ENCODE peak calls at places on chromosome 4, in six cellular contexts. V, M, D, R, N and I are unnamed samples.

GRCh38 chr4:154743683-154744340 is at the start of gene LRAT:
- DNase-seq in M (peak), V (peak), R (no peak), N (peak), D (peak), I (peak)

GRCh38 chr4:147799986-147800555 is 68.2 kb downstream of the ARHGAP10 start:
- DNase-seq in M (no peak), D (no peak), R (no peak), N (no peak), V (no peak), I (no peak)

GRCh38 chr4:174828845-174829701 is at the start of gene GLRA3:
- DNase-seq in N (peak), D (no peak), V (peak), R (no peak), M (peak), I (peak)

GRCh38 chr4:8558080-8558960 is 21.9 kb upstream of the GPR78 start:
- DNase-seq in M (no peak), N (no peak), V (no peak), D (no peak), R (no peak), I (peak)

GRCh38 chr4:185780472-185780871 is 31.5 kb downstream of the SORBS2 start:
- DNase-seq in R (no peak), D (no peak), N (no peak), V (no peak), M (no peak), I (no peak)

GRCh38 chr4:11507920-11508319 is 79.2 kb upstream of the HS3ST1 start:
- DNase-seq in R (no peak), V (no peak), D (no peak), M (no peak), N (no peak), I (peak)

GRCh38 chr4:34037280-34037679 is 2207.0 kb downstream of the ARAP2 start:
- DNase-seq in N (no peak), M (no peak), R (no peak), D (no peak), V (no peak), I (no peak)

GRCh38 chr4:39256436-39256835 is 74.1 kb downstream of the WDR19 start:
- DNase-seq in R (no peak), M (no peak), V (no peak), N (no peak), D (no peak), I (peak)

DNA sequence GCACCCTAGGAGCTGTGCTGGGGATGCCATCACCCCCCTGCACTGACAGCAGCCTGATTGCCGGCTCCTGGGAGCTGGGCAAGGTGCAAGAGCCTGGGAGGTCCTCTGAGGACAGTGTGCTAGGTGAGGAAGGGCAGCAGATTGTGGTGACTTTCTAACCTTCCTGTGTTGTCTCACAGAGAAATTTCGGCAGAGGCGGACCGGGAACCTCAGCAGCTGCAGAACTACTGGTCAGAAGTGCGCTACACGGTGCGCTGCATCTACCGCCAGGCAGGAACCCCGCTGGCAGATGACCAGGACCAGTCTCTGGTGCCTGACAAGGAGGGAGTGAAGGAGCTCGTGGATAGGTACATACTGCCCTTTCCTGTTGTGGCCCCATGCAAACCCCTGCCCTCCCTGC is 89.8 kb downstream of the FAM193A start:
- DNase-seq in M (no peak), N (no peak), D (no peak), V (no peak), R (no peak), I (no peak)
- TF ChIP-seq CTCF in M (no peak), N (no peak), D (no peak), V (no peak), R (no peak), I (no peak)

GRCh38 chr4:170198742-170199141 is 109.0 kb upstream of the AADAT start:
- DNase-seq in N (no peak), R (no peak), D (peak), M (no peak), V (peak), I (peak)
- TF ChIP-seq CTCF in N (no peak), R (no peak), D (peak), M (peak), V (no peak), I (peak)

DNA sequence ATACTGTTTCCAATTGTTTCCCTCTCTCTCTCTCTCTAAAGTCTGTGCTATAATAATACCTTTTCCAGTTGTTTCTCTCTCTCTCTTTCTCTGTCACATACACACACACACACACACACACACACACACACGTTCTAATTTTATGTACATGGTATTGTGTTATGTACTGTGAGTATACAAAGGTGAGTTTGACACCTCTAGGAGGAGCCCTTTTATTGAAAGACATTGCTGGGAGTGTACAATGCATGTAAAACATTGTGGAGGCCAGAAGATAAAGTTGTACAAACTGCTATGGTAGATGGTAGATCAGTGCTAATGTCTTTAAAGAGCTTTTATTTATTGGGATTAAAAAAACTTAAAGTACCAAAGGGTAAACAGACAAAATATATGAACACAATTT is 53.6 kb downstream of the BLTP1 start:
- DNase-seq in D (no peak), M (no peak), V (no peak), N (no peak), R (no peak), I (peak)
- TF ChIP-seq CTCF in D (peak), M (peak), V (no peak), N (no peak), R (no peak), I (peak)

GRCh38 chr4:66688674-66689073 is 856.6 kb downstream of the CENPC start:
- DNase-seq in V (peak), N (no peak), M (peak), R (no peak), D (no peak), I (peak)
- TF ChIP-seq CTCF in V (no peak), N (no peak), M (peak), R (no peak), D (no peak), I (peak)

GRCh38 chr4:143396695-143397094 is 60.0 kb downstream of the GAB1 start:
- DNase-seq in M (no peak), V (no peak), D (no peak), N (no peak), R (no peak), I (no peak)
- TF ChIP-seq CTCF in M (no peak), V (peak), D (peak), N (no peak), R (no peak), I (no peak)

GRCh38 chr4:1031346-1031745 is 19.9 kb downstream of the FGFRL1 start:
- DNase-seq in R (no peak), N (no peak), D (no peak), M (no peak), V (no peak), I (no peak)

GRCh38 chr4:1033840-1034551 is 22.6 kb downstream of the FGFRL1 start:
- DNase-seq in D (no peak), V (peak), N (no peak), R (no peak), M (no peak), I (no peak)

GRCh38 chr4:1032861-1033260 is 21.4 kb downstream of the FGFRL1 start:
- DNase-seq in M (no peak), D (no peak), R (no peak), V (no peak), N (no peak), I (no peak)

GRCh38 chr4:1030559-1030958 is 19.1 kb downstream of the FGFRL1 start:
- DNase-seq in N (no peak), R (no peak), V (no peak), D (no peak), M (no peak), I (no peak)

DNA sequence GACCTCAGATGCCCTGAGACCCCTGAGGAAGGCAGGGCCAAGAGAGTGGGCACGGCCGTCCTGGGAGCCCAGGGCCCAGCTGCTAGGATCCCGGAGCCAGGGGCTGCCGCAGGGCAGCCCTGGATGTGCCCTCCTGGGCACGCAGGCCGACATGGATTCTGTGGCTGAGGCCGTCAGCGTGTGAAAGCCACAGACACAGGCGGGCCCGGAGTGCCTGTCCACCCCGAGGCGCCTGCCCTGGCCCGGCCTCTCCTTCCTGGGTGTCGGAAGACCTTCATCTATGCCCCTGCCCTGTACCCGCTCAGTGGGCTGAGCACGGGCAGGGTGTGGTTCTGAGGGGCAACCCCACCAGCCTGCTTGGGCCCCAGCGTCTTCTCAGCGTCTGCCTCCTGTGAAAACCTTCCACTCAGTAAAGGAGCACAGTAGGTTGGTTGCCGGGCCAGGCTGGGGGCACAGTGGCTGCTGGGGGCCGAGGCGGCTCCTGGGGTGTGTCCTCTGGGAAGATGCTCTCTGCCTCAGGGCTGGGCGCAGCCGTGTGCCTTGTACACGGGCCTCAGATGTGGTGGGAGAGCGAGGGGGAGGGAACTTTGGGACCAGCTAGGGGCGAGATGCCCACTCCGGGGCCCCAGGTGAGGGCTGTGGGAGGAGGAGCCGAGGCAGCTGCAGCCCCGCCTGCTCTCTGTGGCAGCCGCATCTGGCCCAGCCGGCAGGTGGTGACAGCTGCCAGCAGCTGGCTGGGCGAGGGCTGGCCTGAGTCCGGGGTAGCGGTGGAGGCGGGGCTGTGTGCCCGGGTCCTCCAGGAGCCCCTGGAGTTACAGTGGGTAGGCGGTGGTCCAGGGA is 20.8 kb downstream of the FGFRL1 start:
- DNase-seq in V (no peak), R (no peak), N (no peak), D (no peak), M (no peak), I (no peak)
- TF ChIP-seq CTCF in V (no peak), R (no peak), N (no peak), D (peak), M (no peak), I (no peak)